ENCODE peak calls at places on chromosome 4, in eight cellular contexts. C, M, K, L, I, U, H and N are unnamed samples.

GRCh38 chr4:71765349-71765748 is 18.5 kb downstream of the GC start:
- DNase-seq in C (no peak), M (no peak), K (no peak), L (no peak), I (peak), U (no peak), H (no peak), N (no peak)

GRCh38 chr4:186342582-186342981 is 76.6 kb downstream of the F11 start:
- DNase-seq in C (no peak), M (no peak), K (no peak), L (no peak), I (peak), U (no peak), H (no peak), N (peak)

GRCh38 chr4:88062843-88063242 is 55.4 kb downstream of the PKD2 start:
- DNase-seq in C (no peak), M (no peak), K (no peak), L (no peak), I (no peak), U (no peak), H (no peak), N (no peak)

GRCh38 chr4:56828784-56829535 is 7.5 kb upstream of the SPINK2 start:
- DNase-seq in C (no peak), M (no peak), K (no peak), L (no peak), I (peak), U (no peak), H (no peak), N (no peak)

GRCh38 chr4:71338846-71339593 is at the start of gene SLC4A4:
- DNase-seq in C (peak), M (no peak), K (no peak), L (no peak), I (peak), U (no peak), H (no peak), N (no peak)

GRCh38 chr4:3054169-3054759 is 20.1 kb downstream of the HTT-AS start:
- DNase-seq in C (no peak), M (peak), K (no peak), L (no peak), I (no peak), U (no peak), H (no peak), N (no peak)

GRCh38 chr4:128468485-128468989 is 180.9 kb upstream of the PGRMC2 start:
- DNase-seq in C (peak), M (no peak), K (peak), L (peak), I (peak), U (no peak), H (no peak), N (peak)

GRCh38 chr4:38242822-38243384 is 282.7 kb downstream of the PTTG2 start:
- DNase-seq in C (no peak), M (no peak), K (no peak), L (no peak), I (no peak), U (no peak), H (no peak), N (no peak)

GRCh38 chr4:5796976-5797375 is 86.0 kb downstream of the EVC start:
- DNase-seq in C (no peak), M (no peak), K (no peak), L (no peak), I (no peak), U (no peak), H (no peak), N (no peak)

GRCh38 chr4:38049545-38050170 is 89.5 kb downstream of the PTTG2 start:
- DNase-seq in C (no peak), M (no peak), K (no peak), L (no peak), I (no peak), U (no peak), H (no peak), N (no peak)

GRCh38 chr4:71074452-71075299 is 81.2 kb downstream of the DCK start:
- DNase-seq in C (peak), M (no peak), K (no peak), L (peak), I (no peak), U (peak), H (no peak), N (no peak)

GRCh38 chr4:55336138-55337034 is 9.7 kb upstream of the SRD5A3 start:
- DNase-seq in C (no peak), M (no peak), K (no peak), L (peak), I (peak), U (peak), H (no peak), N (no peak)

GRCh38 chr4:151983854-151984253 is 223.0 kb upstream of the GATB start:
- DNase-seq in C (no peak), M (no peak), K (no peak), L (no peak), I (peak), U (peak), H (no peak), N (no peak)